ENCODE peak calls at places on chromosomes 11 and 22, in five cellular contexts. One of them, this sample, is unnamed.

GRCh38 chr22:30795118-30795517 is 100.4 kb downstream of the OSBP2 start:
- DNase-seq in stimulated activated CD4-positive, alpha-beta T cell treated with anti-CD3 and anti-CD28 coated beads, Interleukin-2, amount 100 ng/mL, for 48 hours: no peak
- DNase-seq in EH: no peak
- DNase-seq in head of caudate nucleus: no peak
- DNase-seq in stimulated activated naive CD8-positive, alpha-beta T cell treated with anti-CD3 and anti-CD28 coated beads, Interleukin-15, amount 100 ng/mL, for 72 hours: no peak
- DNase-seq in this sample: no peak

GRCh38 chr11:25891960-25892359 is 440.0 kb upstream of the ANO3 start:
- DNase-seq in stimulated activated CD4-positive, alpha-beta T cell treated with anti-CD3 and anti-CD28 coated beads, Interleukin-2, amount 100 ng/mL, for 48 hours: no peak
- DNase-seq in EH: no peak
- DNase-seq in head of caudate nucleus: no peak
- DNase-seq in stimulated activated naive CD8-positive, alpha-beta T cell treated with anti-CD3 and anti-CD28 coated beads, Interleukin-15, amount 100 ng/mL, for 72 hours: no peak
- DNase-seq in this sample: no peak

GRCh38 chr11:93718057-93718563 is 23.2 kb downstream of the TAF1D start:
- DNase-seq in head of caudate nucleus: no peak
- DNase-seq in stimulated activated naive CD8-positive, alpha-beta T cell treated with anti-CD3 and anti-CD28 coated beads, Interleukin-15, amount 100 ng/mL, for 72 hours: no peak
- DNase-seq in EH: no peak
- DNase-seq in stimulated activated CD4-positive, alpha-beta T cell treated with anti-CD3 and anti-CD28 coated beads, Interleukin-2, amount 100 ng/mL, for 48 hours: no peak
- DNase-seq in this sample: no peak

GRCh38 chr11:64863381-64864060 is 14.9 kb downstream of the EHD1 start:
- DNase-seq in head of caudate nucleus: no peak
- DNase-seq in stimulated activated naive CD8-positive, alpha-beta T cell treated with anti-CD3 and anti-CD28 coated beads, Interleukin-15, amount 100 ng/mL, for 72 hours: no peak
- DNase-seq in EH: peak; percentile 41
- DNase-seq in stimulated activated CD4-positive, alpha-beta T cell treated with anti-CD3 and anti-CD28 coated beads, Interleukin-2, amount 100 ng/mL, for 48 hours: no peak
- DNase-seq in this sample: no peak

GRCh38 chr22:39490135-39490798 is 11.8 kb upstream of the MIEF1 start:
- DNase-seq in EH: peak; percentile 80
- DNase-seq in stimulated activated CD4-positive, alpha-beta T cell treated with anti-CD3 and anti-CD28 coated beads, Interleukin-2, amount 100 ng/mL, for 48 hours: peak; percentile 70
- DNase-seq in stimulated activated naive CD8-positive, alpha-beta T cell treated with anti-CD3 and anti-CD28 coated beads, Interleukin-15, amount 100 ng/mL, for 72 hours: peak; percentile 84
- DNase-seq in head of caudate nucleus: peak; percentile 90
- DNase-seq in this sample: peak; percentile 56

GRCh38 chr22:31036671-31037550 is 44.2 kb upstream of the SMTN start:
- DNase-seq in head of caudate nucleus: no peak
- DNase-seq in stimulated activated naive CD8-positive, alpha-beta T cell treated with anti-CD3 and anti-CD28 coated beads, Interleukin-15, amount 100 ng/mL, for 72 hours: no peak
- DNase-seq in EH: peak; percentile 96
- DNase-seq in stimulated activated CD4-positive, alpha-beta T cell treated with anti-CD3 and anti-CD28 coated beads, Interleukin-2, amount 100 ng/mL, for 48 hours: no peak
- DNase-seq in this sample: no peak

GRCh38 chr22:40058265-40058664 is 63.5 kb downstream of the FAM83F start:
- DNase-seq in stimulated activated CD4-positive, alpha-beta T cell treated with anti-CD3 and anti-CD28 coated beads, Interleukin-2, amount 100 ng/mL, for 48 hours: no peak
- DNase-seq in head of caudate nucleus: no peak
- DNase-seq in EH: no peak
- DNase-seq in stimulated activated naive CD8-positive, alpha-beta T cell treated with anti-CD3 and anti-CD28 coated beads, Interleukin-15, amount 100 ng/mL, for 72 hours: peak; percentile 44
- DNase-seq in this sample: no peak

GRCh38 chr11:66889974-66890373 is 33.1 kb downstream of the LRFN4 start:
- DNase-seq in stimulated activated naive CD8-positive, alpha-beta T cell treated with anti-CD3 and anti-CD28 coated beads, Interleukin-15, amount 100 ng/mL, for 72 hours: no peak
- DNase-seq in stimulated activated CD4-positive, alpha-beta T cell treated with anti-CD3 and anti-CD28 coated beads, Interleukin-2, amount 100 ng/mL, for 48 hours: no peak
- DNase-seq in head of caudate nucleus: no peak
- DNase-seq in EH: no peak
- DNase-seq in this sample: peak; percentile 43

GRCh38 chr11:59221438-59221837 is 8.7 kb upstream of the MPEG1 start:
- DNase-seq in stimulated activated CD4-positive, alpha-beta T cell treated with anti-CD3 and anti-CD28 coated beads, Interleukin-2, amount 100 ng/mL, for 48 hours: no peak
- DNase-seq in stimulated activated naive CD8-positive, alpha-beta T cell treated with anti-CD3 and anti-CD28 coated beads, Interleukin-15, amount 100 ng/mL, for 72 hours: no peak
- DNase-seq in EH: peak; percentile 40
- DNase-seq in head of caudate nucleus: no peak
- DNase-seq in this sample: no peak

GRCh38 chr11:114150671-114151070 is 91.2 kb downstream of the ZBTB16 start:
- DNase-seq in stimulated activated naive CD8-positive, alpha-beta T cell treated with anti-CD3 and anti-CD28 coated beads, Interleukin-15, amount 100 ng/mL, for 72 hours: no peak
- DNase-seq in head of caudate nucleus: no peak
- DNase-seq in stimulated activated CD4-positive, alpha-beta T cell treated with anti-CD3 and anti-CD28 coated beads, Interleukin-2, amount 100 ng/mL, for 48 hours: no peak
- DNase-seq in EH: no peak
- DNase-seq in this sample: no peak

GRCh38 chr11:102408339-102408738 is 44.2 kb downstream of the TMEM123 start:
- DNase-seq in stimulated activated naive CD8-positive, alpha-beta T cell treated with anti-CD3 and anti-CD28 coated beads, Interleukin-15, amount 100 ng/mL, for 72 hours: no peak
- DNase-seq in stimulated activated CD4-positive, alpha-beta T cell treated with anti-CD3 and anti-CD28 coated beads, Interleukin-2, amount 100 ng/mL, for 48 hours: no peak
- DNase-seq in head of caudate nucleus: no peak
- DNase-seq in EH: no peak
- DNase-seq in this sample: no peak

GRCh38 chr11:84106560-84106959 is 820.4 kb upstream of the CCDC90B start:
- DNase-seq in EH: no peak
- DNase-seq in stimulated activated CD4-positive, alpha-beta T cell treated with anti-CD3 and anti-CD28 coated beads, Interleukin-2, amount 100 ng/mL, for 48 hours: no peak
- DNase-seq in head of caudate nucleus: no peak
- DNase-seq in stimulated activated naive CD8-positive, alpha-beta T cell treated with anti-CD3 and anti-CD28 coated beads, Interleukin-15, amount 100 ng/mL, for 72 hours: no peak
- DNase-seq in this sample: no peak

GRCh38 chr22:46770151-46770641 is 7.7 kb downstream of the TBC1D22A start:
- DNase-seq in head of caudate nucleus: no peak
- DNase-seq in stimulated activated naive CD8-positive, alpha-beta T cell treated with anti-CD3 and anti-CD28 coated beads, Interleukin-15, amount 100 ng/mL, for 72 hours: no peak
- DNase-seq in stimulated activated CD4-positive, alpha-beta T cell treated with anti-CD3 and anti-CD28 coated beads, Interleukin-2, amount 100 ng/mL, for 48 hours: no peak
- DNase-seq in EH: no peak
- DNase-seq in this sample: no peak

GRCh38 chr11:113618360-113618759 is 87.7 kb downstream of the TMPRSS5 start:
- DNase-seq in EH: peak; percentile 71
- DNase-seq in stimulated activated naive CD8-positive, alpha-beta T cell treated with anti-CD3 and anti-CD28 coated beads, Interleukin-15, amount 100 ng/mL, for 72 hours: no peak
- DNase-seq in head of caudate nucleus: no peak
- DNase-seq in stimulated activated CD4-positive, alpha-beta T cell treated with anti-CD3 and anti-CD28 coated beads, Interleukin-2, amount 100 ng/mL, for 48 hours: no peak
- DNase-seq in this sample: no peak

GRCh38 chr11:8838248-8838647 is 72.7 kb upstream of the AKIP1 start:
- DNase-seq in stimulated activated naive CD8-positive, alpha-beta T cell treated with anti-CD3 and anti-CD28 coated beads, Interleukin-15, amount 100 ng/mL, for 72 hours: no peak
- DNase-seq in EH: peak; percentile 97
- DNase-seq in stimulated activated CD4-positive, alpha-beta T cell treated with anti-CD3 and anti-CD28 coated beads, Interleukin-2, amount 100 ng/mL, for 48 hours: no peak
- DNase-seq in head of caudate nucleus: no peak
- DNase-seq in this sample: no peak

This sample was measured in neuronal stem cell.